ENCODE peak calls at places on chromosomes 6 and 20, in five cellular contexts. Y is PC-3; K is EH; L is effector CD4-positive, alpha-beta T cell; R is caudate nucleus. E is an unnamed sample.

GRCh38 chr6:14453712-14454466 is 336.3 kb downstream of the CD83 start:
- DNase-seq in L (no peak), K (no peak), Y (no peak), R (no peak), E (no peak)

GRCh38 chr20:35539756-35540212 is 2.1 kb upstream of the ERGIC3 start:
- DNase-seq in L (no peak), K (no peak), R (no peak), Y (no peak), E (no peak)

GRCh38 chr6:169198885-169199284 is 54.8 kb downstream of the THBS2 start:
- DNase-seq in L (no peak), Y (no peak), R (no peak), K (no peak), E (no peak)

GRCh38 chr20:57669626-57670025 is 40.2 kb downstream of the PMEPA1 start:
- DNase-seq in Y (no peak), L (no peak), K (no peak), R (no peak), E (no peak)

GRCh38 chr6:125094563-125094962 is 59.0 kb upstream of the TPD52L1 start:
- DNase-seq in K (peak), Y (peak), R (no peak), L (no peak), E (no peak)

GRCh38 chr6:46501136-46502089 is 10.2 kb upstream of the RCAN2 start:
- DNase-seq in Y (peak), K (no peak), L (no peak), R (peak), E (no peak)

GRCh38 chr6:41586564-41586963 is 40.4 kb downstream of the FOXP4 start:
- DNase-seq in K (no peak), R (peak), L (no peak), Y (no peak), E (no peak)

GRCh38 chr20:63198606-63199005 is 17.3 kb downstream of the YTHDF1 start:
- DNase-seq in L (no peak), Y (no peak), R (no peak), K (no peak), E (no peak)

GRCh38 chr6:129732542-129732941 is 22.6 kb upstream of the ARHGAP18 start:
- DNase-seq in K (no peak), Y (peak), R (no peak), L (no peak), E (no peak)

GRCh38 chr20:10992776-10993175 is 319.0 kb upstream of the JAG1 start:
- DNase-seq in K (peak), Y (no peak), R (no peak), L (no peak), E (no peak)

GRCh38 chr6:129552413-129552812 is 157.6 kb downstream of the ARHGAP18 start:
- DNase-seq in Y (no peak), R (no peak), L (no peak), K (no peak), E (no peak)

GRCh38 chr6:109595998-109596397 is 95.0 kb downstream of the AK9 start:
- DNase-seq in L (no peak), R (no peak), K (peak), Y (peak), E (peak)

GRCh38 chr20:48157970-48158369 is 372.7 kb upstream of the SULF2 start:
- DNase-seq in L (no peak), K (peak), Y (peak), R (no peak), E (no peak)

GRCh38 chr6:125469915-125470314 is 168.1 kb upstream of the HDDC2 start:
- DNase-seq in L (no peak), K (no peak), Y (no peak), R (no peak), E (no peak)

GRCh38 chr6:77620290-77620882 is 32.5 kb upstream of the MEI4 start:
- DNase-seq in Y (peak), R (no peak), L (no peak), K (no peak), E (no peak)

GRCh38 chr6:135325624-135326424 is 144.7 kb downstream of the MYB start:
- DNase-seq in Y (no peak), R (no peak), K (no peak), L (no peak), E (no peak)

GRCh38 chr20:24488064-24488799 is 18.8 kb downstream of the SYNDIG1 start:
- DNase-seq in Y (peak), K (no peak), R (no peak), L (no peak), E (no peak)

GRCh38 chr6:24902782-24903181 is 33.0 kb downstream of the RIPOR2 start:
- DNase-seq in L (no peak), K (peak), R (no peak), Y (peak), E (peak)

GRCh38 chr20:2773812-2774211 is 26.6 kb downstream of the CPXM1 start:
- DNase-seq in K (no peak), Y (no peak), L (no peak), R (no peak), E (no peak)

GRCh38 chr20:63054103-63054474 is 47.3 kb upstream of the BHLHE23 start:
- DNase-seq in Y (no peak), K (no peak), R (no peak), L (no peak), E (no peak)

GRCh38 chr6:168887621-168888020 is 366.0 kb downstream of the THBS2 start:
- DNase-seq in R (no peak), L (no peak), Y (no peak), K (no peak), E (no peak)

GRCh38 chr20:41476013-41476441 is 109.4 kb upstream of the EMILIN3 start:
- DNase-seq in Y (peak), K (peak), L (no peak), R (no peak), E (peak)

GRCh38 chr6:45681860-45682488 is 304.2 kb upstream of the SUPT3H start:
- DNase-seq in Y (peak), L (no peak), K (peak), R (no peak), E (peak)

GRCh38 chr6:160284575-160284974 is 26.0 kb upstream of the SLC22A2 start:
- DNase-seq in Y (no peak), L (no peak), R (no peak), K (no peak), E (no peak)

GRCh38 chr6:35216412-35216732 is 2.6 kb downstream of the SCUBE3 start:
- DNase-seq in L (no peak), R (no peak), K (no peak), Y (no peak), E (no peak)

GRCh38 chr6:31419842-31420241 is 16.4 kb downstream of the MICA start:
- DNase-seq in K (no peak), R (no peak), L (no peak), Y (peak), E (no peak)

GRCh38 chr20:56995635-56996075 is 270.8 kb downstream of the BMP7 start:
- DNase-seq in K (no peak), L (no peak), R (no peak), Y (peak), E (no peak)

GRCh38 chr20:46808565-46808964 is 86.1 kb upstream of the EYA2 start:
- DNase-seq in L (no peak), Y (peak), R (no peak), K (no peak), E (no peak)

GRCh38 chr6:45658396-45658795 is 280.7 kb upstream of the SUPT3H start:
- DNase-seq in Y (no peak), L (no peak), K (peak), R (no peak), E (no peak)

GRCh38 chr6:68760941-68761676 is 126.0 kb downstream of the ADGRB3 start:
- DNase-seq in L (no peak), Y (no peak), R (peak), K (no peak), E (no peak)

GRCh38 chr20:37378785-37379598 is 33.1 kb downstream of the SRC start:
- DNase-seq in Y (peak), L (no peak), K (peak), R (no peak), E (no peak)

GRCh38 chr6:28269492-28269891 is 2.5 kb downstream of the ZSCAN26 start:
- DNase-seq in L (no peak), K (peak), R (no peak), Y (peak), E (peak)

E was measured in AG08395.